ENCODE peak calls at places on chromosomes 2 and 18, in ten cellular contexts. L is AG10803, X is type B pancreatic cell, O is HFFc6, V is A549, E is colonic mucosa, W is nephron progenitor cell, N is brain microvascular endothelial cell, S is vagina, M is astrocyte of the cerebellum. F is an unnamed sample.

GRCh38 chr2:54941248-54941984 is 108.8 kb downstream of the RTN4 start:
- DNase-seq in E (no peak), S (no peak), X (no peak), L (no peak), M (no peak), O (no peak), N (no peak), W (no peak), V (no peak), F (no peak)

GRCh38 chr2:45806563-45807358 is 155.3 kb downstream of the PRKCE start:
- DNase-seq in V (no peak), L (no peak), M (no peak), W (no peak), S (no peak), X (no peak), E (no peak), N (no peak), O (no peak), F (no peak)

GRCh38 chr18:79738565-79739439 is 58.9 kb upstream of the KCNG2 start:
- DNase-seq in L (peak; percentile 74), S (no peak), O (no peak), N (no peak), W (no peak), E (no peak), V (no peak), M (no peak), X (no peak), F (peak; percentile 43)

GRCh38 chr2:45046786-45047185 is 37.5 kb upstream of the SIX2 start:
- DNase-seq in X (no peak), O (no peak), L (peak; percentile 44), V (no peak), M (peak; percentile 57), W (no peak), E (no peak), S (no peak), N (no peak), F (no peak)

GRCh38 chr2:235162544-235163197 is 210.9 kb downstream of the SH3BP4 start:
- DNase-seq in W (no peak), O (peak; percentile 18), S (no peak), V (peak; percentile 61), X (no peak), N (peak; percentile 45), M (no peak), L (no peak), E (no peak), F (no peak)

GRCh38 chr2:88350641-88351601 is 101.6 kb downstream of the FOXI3 start:
- DNase-seq in E (peak; percentile 82), S (no peak), W (peak; percentile 81), L (peak; percentile 18), N (peak; percentile 16), O (peak; percentile 1), V (peak; percentile 71), M (no peak), X (peak; percentile 77), F (peak; percentile 78)

GRCh38 chr2:174510583-174511189 is 23.9 kb upstream of the GPR155 start:
- DNase-seq in O (no peak), S (no peak), X (no peak), L (no peak), M (no peak), V (peak; percentile 62), W (no peak), E (no peak), N (no peak), F (no peak)

GRCh38 chr2:209526541-209526940 is 102.7 kb downstream of the MAP2 start:
- DNase-seq in N (no peak), V (no peak), E (no peak), L (no peak), X (no peak), W (no peak), O (no peak), M (no peak), S (no peak), F (no peak)

GRCh38 chr2:1736045-1736444 is 8.3 kb downstream of the PXDN start:
- DNase-seq in X (no peak), V (no peak), E (no peak), M (no peak), W (no peak), L (peak; percentile 84), N (no peak), S (no peak), O (peak; percentile 12), F (no peak)

GRCh38 chr2:219418570-219419189 is 503 bp downstream of the DES start:
- DNase-seq in N (no peak), O (no peak), V (no peak), L (no peak), E (no peak), X (no peak), S (no peak), M (no peak), W (peak; percentile 40), F (no peak)

GRCh38 chr2:32427672-32428622 is 71.1 kb downstream of the BIRC6 start:
- DNase-seq in V (no peak), E (no peak), L (no peak), O (no peak), M (no peak), S (no peak), X (no peak), N (no peak), W (no peak), F (no peak)

GRCh38 chr2:145380436-145381017 is 860.6 kb upstream of the ZEB2 start:
- DNase-seq in X (no peak), L (peak; percentile 88), W (no peak), V (peak; percentile 58), M (peak; percentile 66), N (peak; percentile 78), E (no peak), S (no peak), O (peak; percentile 76), F (no peak)

GRCh38 chr2:107669335-107669734 is 157.4 kb upstream of the RGPD4 start:
- DNase-seq in E (no peak), X (no peak), V (peak; percentile 31), S (no peak), O (peak; percentile 33), N (peak; percentile 4), L (peak; percentile 12), W (no peak), M (no peak), F (no peak)

GRCh38 chr2:47561371-47561770 is 158.4 kb downstream of the MSH2 start:
- DNase-seq in L (no peak), X (no peak), V (no peak), S (no peak), W (no peak), O (no peak), E (no peak), N (no peak), M (no peak), F (no peak)

GRCh38 chr2:144099340-144099739 is 420.6 kb downstream of the ZEB2 start:
- DNase-seq in O (no peak), W (no peak), L (no peak), X (no peak), V (no peak), N (no peak), E (no peak), M (no peak), S (no peak), F (no peak)

GRCh38 chr2:241112592-241112991 is 10.5 kb upstream of the MTERF4 start:
- DNase-seq in L (no peak), V (no peak), S (no peak), O (no peak), E (no peak), W (no peak), N (no peak), M (no peak), X (no peak), F (peak; percentile 42)

GRCh38 chr2:182584462-182584861 is 131.6 kb upstream of the DNAJC10 start:
- DNase-seq in X (no peak), W (no peak), E (no peak), O (no peak), L (no peak), V (no peak), S (no peak), M (no peak), N (no peak), F (no peak)

GRCh38 chr2:19125876-19126275 is 232.5 kb downstream of the OSR1 start:
- DNase-seq in O (no peak), X (no peak), W (no peak), V (no peak), E (no peak), N (no peak), S (no peak), L (no peak), M (no peak), F (no peak)

GRCh38 chr18:74579704-74580103 is 18.0 kb upstream of the ZNF407 start:
- DNase-seq in S (no peak), M (no peak), N (no peak), V (no peak), L (no peak), W (no peak), O (no peak), X (no peak), E (no peak), F (no peak)
- TF ChIP-seq CTCF in S (no peak), M (no peak), N (no peak), V (no peak), L (no peak), W (no peak), O (no peak), X (no peak), E (no peak), F (no peak)

DNA sequence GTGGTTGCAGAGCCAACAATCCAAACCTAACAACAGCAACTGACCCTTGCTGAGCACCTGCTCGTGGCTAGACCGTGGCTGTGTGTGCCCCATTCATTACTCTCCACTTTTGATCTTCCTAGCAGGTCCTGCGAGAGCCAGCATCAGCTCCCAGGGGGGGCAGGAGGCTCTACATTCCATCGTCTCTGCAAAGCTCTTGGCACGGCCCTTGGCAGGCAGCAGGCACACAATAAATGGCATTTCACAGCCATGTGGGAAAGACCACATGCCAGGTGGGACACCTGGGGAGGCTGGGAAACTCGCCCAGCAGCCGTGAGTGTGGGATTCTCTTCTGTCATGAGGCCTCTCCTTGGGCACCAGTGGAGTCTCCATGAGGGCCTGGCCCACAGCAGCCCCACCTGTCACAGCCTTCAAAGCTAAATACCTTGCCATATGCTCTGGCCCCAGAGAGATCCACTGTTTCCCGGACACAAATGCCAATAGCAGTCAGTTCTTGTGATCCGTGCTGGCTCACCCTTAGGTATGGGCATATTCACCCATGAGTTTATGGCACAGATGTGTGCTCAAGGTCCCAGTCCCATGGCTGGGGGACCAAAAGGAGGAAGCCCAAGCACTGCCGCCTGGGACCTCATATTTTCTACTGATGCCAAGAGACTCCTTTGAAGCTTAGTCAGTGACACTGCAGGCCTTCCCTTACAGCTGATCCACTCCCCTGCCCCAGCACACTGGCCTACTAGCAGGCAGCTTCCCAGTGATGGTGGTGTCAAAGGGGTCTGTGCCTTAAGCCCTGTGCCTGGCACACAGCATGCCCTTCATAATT is 6.8 kb upstream of the TEX51 start:
- DNase-seq in V (no peak), S (peak; percentile 94), O (no peak), W (no peak), N (no peak), M (no peak), X (no peak), E (no peak), L (no peak), F (peak; percentile 34)
- TF ChIP-seq CTCF in V (no peak), S (no peak), O (no peak), W (no peak), N (no peak), M (no peak), X (no peak), E (no peak), L (no peak), F (no peak)

GRCh38 chr2:171957061-171957460 is 34.8 kb downstream of the HAT1 start:
- DNase-seq in V (peak; percentile 16), M (no peak), L (peak; percentile 27), S (no peak), X (no peak), W (no peak), N (no peak), O (peak; percentile 12), E (no peak), F (no peak)
- TF ChIP-seq CTCF in V (no peak), M (no peak), L (peak; percentile 39), S (no peak), X (no peak), W (no peak), N (peak; percentile 17), O (peak; percentile 62), E (no peak), F (no peak)

GRCh38 chr2:30691948-30692828 is 115.1 kb downstream of the CAPN13 start:
- DNase-seq in O (peak; percentile 22), X (peak; percentile 60), W (no peak), N (no peak), V (peak; percentile 45), L (peak; percentile 48), E (no peak), M (no peak), S (no peak), F (no peak)
- TF ChIP-seq CTCF in O (peak; percentile 62), X (no peak), W (no peak), N (peak; percentile 49), V (peak; percentile 37), L (peak; percentile 38), E (no peak), M (no peak), S (no peak), F (no peak)

F was measured in kidney.